ENCODE peak calls at places on chromosomes 13 and 19, in six cellular contexts. O, E, Z, W, G and C are unnamed samples. For H3K4me1, the result is how much of the 10 kb centered on the place peaks cover.

GRCh38 chr13:112350300-112350699 is 25.9 kb upstream of the SPACA7 start:
- DNase-seq in Z (no peak), O (no peak), W (no peak), G (no peak), E (no peak), C (no peak)

GRCh38 chr19:8209111-8209964 is at the start of gene CERS4:
- DNase-seq in Z (peak), E (no peak), W (peak), O (peak), G (peak), C (peak)

GRCh38 chr13:51729853-51730553 is 74.0 kb downstream of the DHRS12 start:
- DNase-seq in G (no peak), Z (no peak), W (no peak), O (peak), E (peak), C (peak)

GRCh38 chr19:3669134-3669436 is 31.2 kb downstream of the PIP5K1C start:
- DNase-seq in G (no peak), Z (no peak), W (no peak), O (no peak), E (no peak), C (no peak)

GRCh38 chr13:29428310-29428991 is 167.0 kb downstream of the SLC7A1 start:
- DNase-seq in O (no peak), G (peak), Z (peak), W (peak), E (no peak), C (peak)

GRCh38 chr19:46624958-46625661 is at the start of gene PTGIR:
- DNase-seq in E (no peak), W (no peak), Z (no peak), G (no peak), O (peak), C (peak)

GRCh38 chr19:15115080-15115479 is 7.9 kb downstream of the SYDE1 start:
- DNase-seq in Z (no peak), W (no peak), E (no peak), G (no peak), O (peak), C (no peak)

GRCh38 chr19:4581381-4582111 is 22.1 kb upstream of the SEMA6B start:
- DNase-seq in W (peak), O (no peak), G (peak), Z (peak), E (no peak), C (peak)

GRCh38 chr19:6767357-6768235 is at the start of gene SH2D3A:
- DNase-seq in Z (peak), E (peak), O (peak), W (peak), G (peak), C (peak)

GRCh38 chr13:50403311-50403710 is 388.1 kb downstream of the KCNRG start:
- DNase-seq in G (no peak), E (no peak), O (peak), Z (no peak), W (no peak), C (no peak)

GRCh38 chr13:50400930-50401553 is 385.8 kb downstream of the KCNRG start:
- DNase-seq in W (no peak), O (peak), E (no peak), G (no peak), Z (no peak), C (peak)

GRCh38 chr13:50401721-50402510 is 386.7 kb downstream of the KCNRG start:
- DNase-seq in Z (no peak), O (peak), W (no peak), E (no peak), G (no peak), C (no peak)

GRCh38 chr13:50396001-50396400 is 380.8 kb downstream of the KCNRG start:
- DNase-seq in O (no peak), G (no peak), E (no peak), W (no peak), Z (no peak), C (no peak)

DNA sequence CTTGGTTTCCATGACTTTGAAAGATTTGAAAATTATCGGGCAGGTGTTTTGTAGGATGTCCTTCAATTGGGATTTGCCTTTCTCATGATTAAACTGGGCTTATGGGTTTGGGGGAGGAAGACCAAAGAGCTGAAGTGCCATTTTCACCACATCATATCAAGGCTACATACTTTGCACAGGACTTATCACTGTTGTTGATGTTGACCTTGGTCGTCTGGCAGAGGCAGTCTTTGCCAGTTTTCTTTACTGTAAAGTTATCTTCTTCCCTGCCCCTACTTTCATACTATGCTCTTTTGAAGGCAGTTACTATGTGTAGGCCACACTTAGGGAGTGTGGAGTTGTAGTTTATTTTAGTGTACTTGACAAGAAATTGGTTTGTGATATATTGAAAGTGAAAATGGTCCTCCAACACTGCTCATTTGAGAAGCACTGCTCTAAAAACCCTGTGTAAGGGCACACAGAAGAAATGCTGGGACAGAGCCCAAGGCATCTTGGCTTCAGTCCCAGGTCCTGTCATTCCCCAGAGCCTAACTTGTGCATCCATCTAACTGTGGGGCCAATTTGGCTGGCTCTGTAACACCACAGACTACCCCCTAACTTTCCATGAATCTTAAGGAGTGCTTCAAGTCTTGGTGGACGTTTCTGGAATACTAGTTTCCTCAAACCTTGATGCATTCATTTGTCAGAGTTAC is 384.9 kb downstream of the KCNRG start:
- DNase-seq in Z (no peak), O (peak), E (no peak), W (no peak), G (no peak), C (peak)
- H3K14ac ChIP-seq in Z (no peak), O (no peak), E (no peak), W (no peak), G (no peak), C (no peak)

GRCh38 chr19:12788682-12789097 is 2.6 kb upstream of the JUNB start:
- DNase-seq in E (no peak), O (peak), Z (peak), G (no peak), W (no peak), C (peak)

GRCh38 chr19:12789904-12790619 is 1.2 kb upstream of the JUNB start:
- DNase-seq in W (peak), Z (peak), E (peak), G (peak), O (peak), C (peak)

GRCh38 chr19:12788025-12788681 is 3.1 kb upstream of the JUNB start:
- DNase-seq in E (no peak), G (no peak), Z (no peak), O (no peak), W (no peak), C (peak)

GRCh38 chr19:12790628-12791344 is 500 bp upstream of the JUNB start:
- DNase-seq in E (no peak), G (no peak), W (no peak), Z (no peak), O (no peak), C (peak)

DNA sequence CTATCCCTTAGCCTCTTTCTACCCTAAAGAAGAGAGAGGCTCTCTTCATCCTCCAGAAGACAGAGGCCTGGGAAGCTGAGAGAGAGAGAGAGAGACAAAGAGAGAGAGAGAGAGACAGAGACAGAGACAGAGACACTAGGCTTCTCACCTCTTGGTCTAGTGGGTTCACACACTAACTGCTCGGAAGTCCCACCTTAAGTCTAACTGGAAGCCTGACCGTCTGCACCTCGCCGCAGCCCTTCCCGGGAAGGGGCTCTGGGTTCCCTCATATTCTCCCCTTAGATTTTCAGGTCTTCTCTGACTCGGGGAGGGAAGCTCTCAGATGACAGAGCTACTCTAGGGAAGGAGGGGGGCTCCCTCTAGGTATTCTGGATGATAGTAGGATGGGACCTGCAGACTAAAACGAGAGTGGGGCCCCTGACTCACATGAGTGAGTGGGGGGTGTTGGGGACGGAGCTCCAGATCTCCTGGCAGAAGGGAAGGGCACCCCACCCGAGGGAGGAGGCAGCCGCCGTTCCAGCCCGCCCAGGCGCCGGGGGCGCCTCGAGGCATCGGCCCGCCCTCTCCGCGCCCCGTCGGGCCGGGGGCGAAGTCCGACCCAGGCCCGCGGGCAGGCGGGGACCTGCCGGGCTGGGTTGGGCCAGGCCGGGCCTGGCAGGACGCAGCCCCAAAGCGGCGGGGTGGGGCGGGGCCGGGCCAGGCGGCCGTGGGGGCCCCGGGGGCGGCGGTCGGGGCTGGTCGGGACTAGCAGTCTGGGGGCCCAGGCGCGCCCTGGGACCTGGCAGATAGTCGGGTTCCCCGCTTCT is 2.0 kb upstream of the JUNB start:
- DNase-seq in E (no peak), O (peak), W (no peak), G (no peak), Z (no peak), C (peak)
- H3K4me1 ChIP-seq in E (under half), O (under half), W (under half), G (under half), Z (under half), C (under half)

GRCh38 chr13:114259374-114259773 is 22.0 kb upstream of the UPF3A start:
- DNase-seq in O (no peak), G (no peak), W (no peak), Z (no peak), E (no peak), C (no peak)

GRCh38 chr13:114261328-114261965 is 20.0 kb upstream of the UPF3A start:
- DNase-seq in W (no peak), G (no peak), O (no peak), Z (no peak), E (no peak), C (no peak)

GRCh38 chr13:114260818-114261217 is 20.6 kb upstream of the UPF3A start:
- DNase-seq in O (no peak), G (no peak), W (no peak), Z (no peak), E (no peak), C (no peak)

GRCh38 chr13:114258589-114258988 is 22.8 kb upstream of the UPF3A start:
- DNase-seq in W (no peak), G (no peak), Z (no peak), O (no peak), E (no peak), C (no peak)

DNA sequence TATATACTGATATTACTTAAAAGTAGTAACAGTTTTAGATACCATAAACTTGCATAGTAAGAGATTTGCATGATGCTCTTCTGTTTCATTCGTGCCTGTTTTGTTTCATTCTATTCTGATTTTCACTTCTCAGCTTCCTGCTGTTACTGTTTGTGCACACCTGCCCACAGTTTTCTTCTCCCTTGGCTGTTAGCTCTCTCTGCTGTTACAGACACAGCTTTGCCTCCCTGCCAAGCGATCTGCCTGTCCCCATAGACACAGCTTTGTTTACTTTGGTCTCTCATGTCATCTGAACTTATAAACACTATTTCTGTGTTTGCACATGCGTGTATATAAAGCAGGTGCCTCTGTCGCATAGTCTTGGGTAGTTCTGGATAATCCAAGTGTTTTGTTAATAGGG is 21.4 kb upstream of the UPF3A start:
- DNase-seq in Z (no peak), O (no peak), G (no peak), W (no peak), E (no peak), C (no peak)
- H3K14ac ChIP-seq in Z (no peak), O (no peak), G (no peak), W (no peak), E (no peak), C (no peak)

GRCh38 chr19:13033819-13034611 is 38.7 kb downstream of the NFIX start:
- DNase-seq in Z (peak), E (no peak), W (no peak), O (peak), G (peak), C (peak)

GRCh38 chr19:13033244-13033643 is 38.0 kb downstream of the NFIX start:
- DNase-seq in Z (no peak), E (no peak), O (no peak), G (no peak), W (no peak), C (no peak)

GRCh38 chr19:13032837-13033236 is 37.6 kb downstream of the NFIX start:
- DNase-seq in O (no peak), Z (no peak), G (no peak), W (no peak), E (no peak), C (no peak)

GRCh38 chr19:13029893-13030292 is 34.6 kb downstream of the NFIX start:
- DNase-seq in O (no peak), G (peak), Z (peak), W (no peak), E (no peak), C (no peak)

DNA sequence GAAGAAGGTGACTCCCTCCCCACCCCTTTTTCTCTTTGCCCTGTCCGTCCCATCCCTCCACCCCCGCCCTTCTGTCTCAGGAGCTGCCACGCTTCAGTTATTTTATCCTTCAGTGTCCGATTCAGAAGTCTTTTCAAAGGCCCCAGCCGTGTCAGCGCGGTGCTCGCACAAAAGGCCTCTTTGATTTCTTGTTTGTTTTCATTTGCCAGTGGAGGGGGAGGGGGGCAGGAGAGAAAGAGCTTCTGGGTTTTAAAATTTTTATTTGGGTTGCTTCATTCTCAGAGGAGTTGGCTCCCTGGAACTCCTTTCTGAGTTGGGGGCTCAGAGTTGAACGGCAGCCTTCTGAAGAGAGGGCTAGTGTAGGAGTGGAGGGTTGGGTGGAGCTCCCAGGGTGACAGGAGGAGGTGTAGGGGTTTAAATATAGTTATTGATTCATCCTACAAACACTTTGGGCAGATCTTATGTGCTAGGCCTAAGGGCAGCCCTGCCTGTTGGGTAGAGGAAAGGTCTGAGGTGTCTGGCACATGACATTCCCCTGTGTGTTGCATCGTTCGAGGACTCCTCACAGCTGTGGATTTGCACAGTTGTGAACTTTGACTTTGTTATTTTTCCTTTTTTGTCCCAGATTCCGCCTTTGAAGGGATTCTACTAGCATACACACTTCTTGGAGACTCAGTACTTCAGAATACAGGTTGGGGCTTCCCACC is 36.8 kb downstream of the NFIX start:
- DNase-seq in Z (no peak), G (no peak), E (no peak), O (peak), W (no peak), C (no peak)
- H3K4me1 ChIP-seq in Z (under half), G (under half), E (under half), O (under half), W (under half), C (under half)

DNA sequence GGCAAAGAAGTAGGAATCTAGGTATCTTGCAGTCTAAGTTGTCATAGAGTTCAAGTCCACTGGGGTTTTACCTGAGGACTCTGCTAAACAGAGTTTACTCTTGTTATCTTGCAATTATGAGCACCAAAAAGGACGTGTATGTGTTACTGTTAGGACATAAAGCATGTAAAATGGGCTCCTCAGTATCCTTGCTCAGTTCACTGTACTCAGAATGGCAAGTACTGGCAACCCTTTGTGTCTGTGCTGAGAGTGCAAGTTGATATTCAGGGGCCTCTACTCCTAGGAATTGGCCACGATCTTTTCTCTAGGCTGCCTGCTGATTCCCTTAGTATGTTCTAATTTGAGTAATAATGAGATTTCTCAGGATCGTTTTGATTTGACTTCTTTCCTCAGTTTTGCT is 13.3 kb downstream of the TDRD3 start:
- DNase-seq in O (no peak), E (no peak), G (no peak), W (no peak), Z (no peak), C (no peak)
- H3K14ac ChIP-seq in O (no peak), E (no peak), G (no peak), W (no peak), Z (no peak), C (no peak)

GRCh38 chr19:1132625-1133383 is 29.0 kb downstream of the GPX4 start:
- DNase-seq in Z (no peak), E (no peak), O (no peak), G (no peak), W (no peak), C (peak)

GRCh38 chr19:1133471-1133929 is 29.7 kb downstream of the GPX4 start:
- DNase-seq in Z (peak), E (no peak), G (peak), W (no peak), O (no peak), C (no peak)

GRCh38 chr19:1135454-1135853 is 31.7 kb downstream of the GPX4 start:
- DNase-seq in G (no peak), Z (no peak), O (no peak), W (no peak), E (no peak), C (no peak)

GRCh38 chr19:1136201-1136600 is 32.4 kb downstream of the GPX4 start:
- DNase-seq in G (no peak), O (no peak), Z (no peak), W (no peak), E (no peak), C (no peak)

DNA sequence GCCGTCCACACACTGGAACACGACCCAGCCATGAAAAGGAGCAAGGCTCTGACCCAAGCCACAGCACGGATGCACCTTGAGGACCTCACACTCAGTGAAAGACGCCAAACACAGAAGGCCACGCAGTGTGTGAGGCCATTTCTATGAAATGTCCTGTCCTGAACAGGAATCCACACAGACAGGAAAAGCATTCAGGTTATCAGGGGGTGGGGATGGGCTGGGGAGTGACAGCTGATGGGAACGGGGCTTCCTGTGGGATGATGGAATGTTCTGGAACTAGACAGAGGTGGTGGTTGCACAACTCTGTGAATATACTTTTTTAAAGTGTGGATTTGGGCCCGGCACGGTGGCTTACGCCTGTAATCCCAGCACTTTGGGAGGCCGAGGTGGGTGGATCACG is 30.6 kb downstream of the GPX4 start:
- DNase-seq in W (no peak), O (no peak), Z (no peak), G (no peak), E (peak), C (no peak)
- H3K4me1 ChIP-seq in W (under half), O (under half), Z (under half), G (under half), E (under half), C (under half)

GRCh38 chr13:79228972-79229371 is 177.1 kb downstream of the RBM26 start:
- DNase-seq in Z (no peak), E (peak), W (no peak), G (no peak), O (no peak), C (no peak)
- H3K14ac ChIP-seq in Z (no peak), E (no peak), W (no peak), G (no peak), O (no peak), C (no peak)

DNA sequence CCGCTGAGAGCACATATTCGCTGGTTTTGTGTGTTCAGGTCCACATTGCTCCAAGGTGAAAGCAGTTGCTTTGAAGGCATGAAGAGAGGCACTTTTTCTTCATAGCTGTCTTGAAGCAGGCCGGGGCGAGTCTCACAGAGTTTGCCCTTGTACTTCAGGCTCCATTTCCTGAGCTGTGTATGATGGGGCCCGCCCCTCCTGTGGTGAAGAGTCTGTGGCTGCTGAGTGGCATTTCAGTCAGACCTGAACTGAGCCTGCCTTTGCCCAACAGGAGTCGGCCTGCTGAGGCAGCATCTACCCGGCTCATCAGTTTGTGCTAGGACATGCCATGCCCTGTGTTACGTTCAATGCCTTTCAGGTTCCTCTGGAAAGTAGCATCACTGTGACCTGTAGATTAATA is 44.4 kb upstream of the C1QTNF9 start:
- DNase-seq in E (no peak), O (no peak), W (no peak), Z (no peak), G (no peak), C (no peak)
- H3K4me1 ChIP-seq in E (under half), O (under half), W (under half), Z (under half), G (under half), C (under half)